ENCODE peak calls at places on chromosome 4, in five cellular contexts. R is breast epithelium, N is mammary epithelial cell, Y is stomach, V is spleen. Q is an unnamed sample.

GRCh38 chr4:153295131-153295755 is 49.2 kb upstream of the MND1 start:
- DNase-seq in V (no peak), R (peak; percentile 64), N (peak; percentile 58), Y (no peak), Q (no peak)

GRCh38 chr4:81675785-81676427 is 204.2 kb upstream of the RASGEF1B start:
- DNase-seq in Y (no peak), N (no peak), R (no peak), V (no peak), Q (no peak)

GRCh38 chr4:125547842-125548241 is 233.1 kb downstream of the FAT4 start:
- DNase-seq in Y (no peak), N (no peak), V (no peak), R (no peak), Q (no peak)

GRCh38 chr4:90575371-90575770 is 448.2 kb downstream of the CCSER1 start:
- DNase-seq in V (no peak), Y (no peak), R (no peak), N (no peak), Q (no peak)

GRCh38 chr4:145589923-145590702 is 29.1 kb upstream of the MMAA start:
- DNase-seq in Y (no peak), N (no peak), R (no peak), V (no peak), Q (no peak)

GRCh38 chr4:102493794-102494193 is 7.4 kb upstream of the NFKB1 start:
- DNase-seq in R (no peak), N (no peak), V (no peak), Y (peak; percentile 40), Q (no peak)

GRCh38 chr4:74671074-74671698 is 123.1 kb downstream of the BTC start:
- DNase-seq in Y (peak; percentile 46), V (no peak), N (peak; percentile 62), R (no peak), Q (no peak)

GRCh38 chr4:47274931-47275330 is 188.6 kb downstream of the COMMD8 start:
- DNase-seq in Y (no peak), R (no peak), V (no peak), N (no peak), Q (no peak)

GRCh38 chr4:184165291-184165690 is 52.4 kb downstream of the ENPP6 start:
- DNase-seq in R (no peak), N (peak; percentile 6), V (no peak), Y (no peak), Q (no peak)

GRCh38 chr4:104146048-104146447 is 348.6 kb downstream of the CXXC4 start:
- DNase-seq in Y (no peak), R (no peak), N (no peak), V (no peak), Q (no peak)

GRCh38 chr4:25299476-25300203 is 12.9 kb upstream of the ZCCHC4 start:
- DNase-seq in N (peak; percentile 74), Y (peak; percentile 82), V (no peak), R (peak; percentile 57), Q (no peak)

GRCh38 chr4:48300004-48300403 is 30.4 kb upstream of the TEC start:
- DNase-seq in V (no peak), R (no peak), N (no peak), Y (no peak), Q (no peak)

GRCh38 chr4:82984459-82984858 is 26.2 kb downstream of the LIN54 start:
- DNase-seq in R (no peak), N (peak; percentile 77), Y (no peak), V (no peak), Q (no peak)

GRCh38 chr4:164659765-164660164 is 94.2 kb upstream of the SMIM31 start:
- DNase-seq in V (no peak), Y (no peak), R (no peak), N (no peak), Q (no peak)

GRCh38 chr4:150283689-150284088 is 205.4 kb downstream of the DCLK2 start:
- DNase-seq in R (no peak), N (peak; percentile 30), V (no peak), Y (no peak), Q (no peak)

GRCh38 chr4:100093091-100093866 is 97.0 kb downstream of the DDIT4L start:
- DNase-seq in V (peak; percentile 82), R (peak; percentile 82), Y (peak; percentile 81), N (peak; percentile 88), Q (peak; percentile 22)

GRCh38 chr4:14743172-14743571 is 259.1 kb upstream of the CPEB2 start:
- DNase-seq in V (no peak), Y (no peak), N (no peak), R (no peak), Q (no peak)

GRCh38 chr4:108210989-108211725 is 42.4 kb upstream of the LEF1 start:
- DNase-seq in V (no peak), Y (no peak), R (no peak), N (peak; percentile 24), Q (no peak)

GRCh38 chr4:56733352-56733751 is 52.3 kb upstream of the HOPX start:
- DNase-seq in Y (no peak), V (no peak), N (peak; percentile 46), R (no peak), Q (no peak)

GRCh38 chr4:76683154-76683553 is 214.8 kb downstream of the SOWAHB start:
- DNase-seq in R (no peak), N (no peak), V (no peak), Y (no peak), Q (no peak)

GRCh38 chr4:36333303-36333877 is 52.0 kb downstream of the DTHD1 start:
- DNase-seq in R (no peak), V (no peak), Y (no peak), N (no peak), Q (no peak)

GRCh38 chr4:67104145-67104544 is 441.2 kb downstream of the CENPC start:
- DNase-seq in V (no peak), R (no peak), N (no peak), Y (no peak), Q (no peak)

DNA sequence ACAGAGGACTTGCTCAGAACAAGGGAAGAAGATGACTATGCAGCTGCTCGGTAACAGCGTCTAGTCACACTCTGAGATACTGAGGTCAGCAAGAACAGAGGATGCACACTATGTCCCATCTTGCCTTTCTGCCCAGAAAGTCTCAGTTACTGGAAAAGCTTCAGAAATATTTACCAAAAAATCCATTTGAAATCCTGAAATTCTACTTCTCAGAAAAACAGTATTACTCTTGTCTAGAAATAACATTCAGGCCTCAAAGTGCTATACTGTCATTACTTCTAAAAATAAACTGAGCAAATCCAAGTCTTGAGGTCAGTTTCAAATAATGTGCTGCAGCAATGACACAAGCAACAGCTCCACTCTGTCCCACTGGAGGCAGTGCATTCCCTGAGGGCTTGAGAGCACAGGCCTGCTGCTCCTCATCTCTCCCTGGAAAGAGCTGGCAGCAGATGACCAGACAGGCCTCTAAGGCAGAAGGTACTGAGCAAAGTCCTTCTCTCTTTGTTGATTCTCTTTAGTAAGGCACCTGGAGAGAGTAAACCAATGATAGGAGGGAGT is 76.9 kb downstream of the CAMK2D start:
- DNase-seq in V (no peak), R (peak; percentile 25), Y (peak; percentile 31), N (no peak), Q (no peak)
- TF ChIP-seq CTCF in V (no peak), R (no peak), Y (no peak), N (peak; percentile 26), Q (peak; percentile 8)

GRCh38 chr4:17511950-17512795 is at the start of gene QDPR:
- DNase-seq in N (peak; percentile 64), Y (peak; percentile 86), V (peak; percentile 95), R (peak; percentile 25), Q (peak; percentile 88)

GRCh38 chr4:17515724-17516407 is 901 bp downstream of the CLRN2 start:
- DNase-seq in N (no peak), R (no peak), Y (no peak), V (no peak), Q (no peak)

GRCh38 chr4:17512973-17513665 is 1.2 kb upstream of the QDPR start:
- DNase-seq in V (no peak), N (peak; percentile 79), R (no peak), Y (no peak), Q (no peak)

GRCh38 chr4:17516980-17517379 is 2.0 kb downstream of the CLRN2 start:
- DNase-seq in R (no peak), V (no peak), N (no peak), Y (no peak), Q (no peak)

DNA sequence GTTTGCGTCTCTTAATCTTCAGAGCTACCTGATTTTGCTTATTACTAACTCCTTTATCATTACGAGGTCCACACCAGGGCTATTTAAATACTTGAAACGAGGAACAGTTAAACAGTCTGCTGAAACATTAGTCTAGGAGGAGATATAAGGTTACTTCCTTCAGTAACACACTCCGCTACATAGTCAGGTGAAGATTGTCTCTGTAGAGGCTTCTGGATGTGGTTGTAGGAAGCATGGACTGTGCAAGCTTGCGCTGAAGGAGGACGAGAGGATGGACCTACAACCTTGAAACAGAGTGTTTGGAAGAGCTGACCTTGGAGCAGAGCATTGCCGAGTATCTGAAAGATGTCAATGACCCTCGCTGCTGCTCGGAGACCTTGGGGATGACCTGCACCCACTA is at the start of gene CLRN2:
- DNase-seq in V (no peak), N (no peak), Y (no peak), R (no peak), Q (no peak)
- H3K27me3 ChIP-seq in V (no peaks in the 10 kb centered on the region), N (no peaks in the 10 kb centered on the region), Y (no peaks in the 10 kb centered on the region), R (no peaks in the 10 kb centered on the region), Q (no peaks in the 10 kb centered on the region)

DNA sequence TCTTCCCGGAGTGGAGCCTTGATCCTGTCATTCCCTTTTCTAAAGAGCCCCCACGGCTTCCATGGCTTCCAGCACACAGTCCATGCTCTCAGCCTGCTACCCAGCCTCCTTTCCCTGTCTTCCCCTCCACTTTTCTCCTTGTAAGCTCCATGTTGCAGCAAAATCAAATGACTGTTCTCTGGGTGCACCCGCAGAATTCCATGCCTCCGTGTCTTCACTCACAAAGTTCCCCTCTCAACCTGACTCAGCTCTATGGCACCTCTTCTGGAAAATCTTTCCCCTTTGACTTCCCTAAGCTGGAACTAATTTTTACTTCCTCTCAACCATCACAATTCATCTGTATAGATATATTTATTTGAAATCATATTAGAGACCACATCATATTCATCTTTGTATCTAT is 3.5 kb downstream of the SETD7 start:
- DNase-seq in Y (no peak), V (no peak), R (no peak), N (no peak), Q (no peak)
- H3K4me3 ChIP-seq in Y (no peak overlapping the region), V (no peak overlapping the region), R (no peak overlapping the region), N (no peak overlapping the region), Q (no peak overlapping the region)

GRCh38 chr4:147761218-147761883 is 29.5 kb downstream of the ARHGAP10 start:
- DNase-seq in N (no peak), V (no peak), Y (no peak), R (no peak), Q (no peak)
- TF ChIP-seq CTCF in N (no peak), V (no peak), Y (no peak), R (no peak), Q (no peak)

Q was measured in GM06990.